ENCODE peak calls at places on chromosomes 5 and 9, in five cellular contexts. U, Z, X, H and N are unnamed samples.

GRCh38 chr9:130286781-130287428 is 21.3 kb downstream of the HMCN2 start:
- DNase-seq in Z (no peak), H (no peak), U (no peak), X (no peak), N (no peak)

GRCh38 chr5:132916086-132916485 is 42.6 kb downstream of the LEAP2 start:
- DNase-seq in H (no peak), X (no peak), Z (no peak), U (no peak), N (no peak)

GRCh38 chr9:86684148-86684547 is 263.2 kb downstream of the GAS1 start:
- DNase-seq in Z (no peak), X (no peak), H (no peak), U (peak; percentile 92), N (no peak)

GRCh38 chr9:97292200-97292599 is 15.3 kb upstream of the CCDC180 start:
- DNase-seq in Z (no peak), X (no peak), U (no peak), H (no peak), N (no peak)

GRCh38 chr9:69873401-69873950 is 52.9 kb downstream of the CFAP95 start:
- DNase-seq in U (no peak), Z (no peak), X (no peak), H (no peak), N (no peak)

GRCh38 chr9:123972618-123973017 is 39.0 kb upstream of the LHX2 start:
- DNase-seq in Z (no peak), U (no peak), H (no peak), X (no peak), N (no peak)

GRCh38 chr9:117927354-117927753 is 223.2 kb downstream of the TLR4 start:
- DNase-seq in Z (no peak), U (no peak), X (no peak), H (no peak), N (no peak)

GRCh38 chr9:28651050-28651722 is 1077.9 kb upstream of the C9orf72 start:
- DNase-seq in Z (no peak), H (no peak), X (no peak), U (no peak), N (no peak)

GRCh38 chr9:96418074-96418919 is at the start of gene ZNF367:
- DNase-seq in X (peak; percentile 100), Z (peak; percentile 80), H (peak; percentile 97), U (peak; percentile 84), N (peak; percentile 98)

GRCh38 chr5:140114341-140115185 is 654 bp downstream of the PURA start:
- DNase-seq in X (peak; percentile 66), Z (no peak), U (no peak), H (peak; percentile 73), N (peak; percentile 70)

GRCh38 chr5:16937023-16937379 is 913 bp upstream of the MYO10 start:
- DNase-seq in U (no peak), Z (no peak), H (no peak), X (no peak), N (no peak)

GRCh38 chr5:39713224-39713911 is 288.6 kb upstream of the DAB2 start:
- DNase-seq in H (peak; percentile 78), X (no peak), U (peak; percentile 58), Z (no peak), N (no peak)

GRCh38 chr5:39714036-39714698 is 289.4 kb upstream of the DAB2 start:
- DNase-seq in X (peak; percentile 82), U (peak; percentile 67), H (peak; percentile 81), Z (peak; percentile 1), N (peak; percentile 43)

GRCh38 chr5:39717186-39717897 is 292.6 kb upstream of the DAB2 start:
- DNase-seq in Z (no peak), U (no peak), X (peak; percentile 36), H (no peak), N (no peak)

GRCh38 chr5:39712316-39713223 is 287.8 kb upstream of the DAB2 start:
- DNase-seq in X (no peak), U (no peak), H (peak; percentile 61), Z (no peak), N (no peak)

DNA sequence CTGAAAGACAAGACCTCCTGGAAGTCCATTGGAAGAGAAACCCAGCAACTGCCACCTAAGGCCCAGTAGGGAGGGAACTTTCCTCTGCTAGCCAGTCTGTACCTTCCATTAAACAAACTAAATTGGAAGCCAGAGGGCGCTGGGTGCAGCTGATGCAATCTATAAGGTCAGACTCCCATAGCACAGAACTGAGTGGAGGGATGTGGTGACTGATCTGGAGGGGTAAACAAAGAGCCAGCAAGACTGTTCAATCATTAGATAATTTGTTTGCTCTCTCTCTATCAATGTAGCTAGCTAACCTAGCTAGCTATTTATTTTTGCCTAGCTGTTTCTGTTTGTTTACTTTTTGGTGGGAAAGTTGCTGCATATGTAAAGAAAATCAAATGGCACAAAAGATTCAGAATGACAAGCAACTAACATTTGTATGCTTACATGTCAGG is 291.8 kb upstream of the DAB2 start:
- DNase-seq in Z (no peak), H (peak; percentile 85), U (peak; percentile 91), X (peak; percentile 73), N (peak; percentile 73)
- TF ChIP-seq CTCF in Z (no peak), H (peak; percentile 68), U (peak; percentile 66), X (peak; percentile 51), N (peak; percentile 61)

GRCh38 chr5:115571441-115571878 is 26.9 kb upstream of the FEM1C start:
- DNase-seq in U (no peak), X (peak; percentile 51), Z (no peak), H (no peak), N (no peak)
- TF ChIP-seq CTCF in U (peak; percentile 13), X (no peak), Z (no peak), H (no peak), N (no peak)

DNA sequence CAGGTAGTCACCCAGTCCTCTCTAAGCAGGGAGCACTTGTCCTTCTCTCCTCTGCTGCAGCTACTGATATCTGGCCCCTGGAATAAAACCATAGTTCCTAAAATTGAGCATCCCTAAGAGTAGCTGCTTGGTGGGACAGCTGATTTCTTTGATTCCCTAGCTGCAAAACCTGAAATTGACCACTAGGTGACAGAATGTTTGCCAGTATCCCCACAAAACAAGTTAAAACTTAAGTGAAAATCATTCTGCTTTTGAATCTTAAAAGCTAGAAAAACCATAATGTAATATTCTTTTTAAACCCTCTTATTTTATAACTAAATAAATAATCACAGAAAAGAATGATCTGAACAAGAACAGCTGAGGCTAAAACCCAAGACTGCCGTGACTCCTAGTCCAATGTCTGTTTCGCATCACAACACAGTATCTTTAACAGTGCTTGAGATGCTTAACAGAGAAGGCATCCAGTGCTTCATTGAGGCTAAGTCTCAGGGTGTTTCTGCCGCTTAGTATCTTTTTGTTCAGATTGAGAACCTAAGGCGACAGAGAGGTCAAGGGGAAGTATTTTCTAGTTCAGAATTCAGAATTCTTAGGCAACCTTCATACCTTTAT is 24.4 kb upstream of the TAL2 start:
- DNase-seq in H (no peak), Z (no peak), U (no peak), X (no peak), N (no peak)
- TF ChIP-seq CTCF in H (peak; percentile 31), Z (peak; percentile 23), U (peak; percentile 60), X (peak; percentile 56), N (peak; percentile 74)

GRCh38 chr5:35657877-35658276 is 40.2 kb downstream of the SPEF2 start:
- DNase-seq in U (no peak), X (no peak), Z (no peak), H (no peak), N (no peak)
- TF ChIP-seq CTCF in U (no peak), X (no peak), Z (no peak), H (no peak), N (no peak)

DNA sequence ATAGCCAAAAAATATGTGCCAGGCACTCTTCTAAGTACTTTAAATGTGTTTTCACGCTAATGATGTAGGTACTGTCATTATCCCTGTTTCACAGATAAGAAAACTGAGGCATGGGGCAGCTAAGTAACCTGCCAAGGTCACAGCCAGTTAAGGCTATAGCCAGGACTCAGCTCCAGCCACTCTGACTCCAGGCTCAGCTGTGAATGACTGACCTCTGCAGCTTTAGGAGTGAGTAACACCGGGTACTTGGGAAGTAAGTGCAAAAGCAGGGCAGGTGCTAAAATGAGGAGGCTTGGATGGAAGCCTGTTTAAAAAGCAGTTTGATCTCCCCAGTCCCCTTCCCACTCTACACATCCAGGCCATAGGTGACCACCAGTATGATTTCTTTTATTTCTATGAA is 10.6 kb upstream of the SHC3 start:
- DNase-seq in X (no peak), U (no peak), Z (no peak), H (no peak), N (no peak)
- TF ChIP-seq CTCF in X (no peak), U (no peak), Z (no peak), H (no peak), N (no peak)

GRCh38 chr5:65624570-65625555 is at the start of the genes SHLD3 and TRAPPC13:
- DNase-seq in U (peak; percentile 73), Z (peak; percentile 73), H (peak; percentile 92), X (peak; percentile 94), N (peak; percentile 87)

GRCh38 chr5:65625743-65626142 is 916 bp downstream of the SHLD3 start:
- DNase-seq in H (no peak), X (no peak), U (no peak), Z (no peak), N (no peak)

GRCh38 chr5:65620021-65620420 is 4.1 kb downstream of the TRIM23 start:
- DNase-seq in X (no peak), Z (no peak), H (no peak), U (no peak), N (no peak)

GRCh38 chr5:65623482-65623881 is 651 bp downstream of the TRIM23 start:
- DNase-seq in U (no peak), Z (no peak), X (no peak), H (no peak), N (no peak)

GRCh38 chr5:65624025-65624569 is at the start of gene TRIM23:
- DNase-seq in Z (peak; percentile 84), H (peak; percentile 93), X (peak; percentile 97), U (peak; percentile 82), N (peak; percentile 92)
- TF ChIP-seq CTCF in Z (peak; percentile 6), H (no peak), X (no peak), U (no peak), N (peak; percentile 9)